ENCODE peak calls at places on chromosomes 3 and 15, in nine cellular contexts. T is CD8-positive, alpha-beta memory T cell; G is SJSA1; S is OCI-LY7; R is upper lobe of right lung; A is body of pancreas; B is pancreas; V is BE2C; M is esophagus squamous epithelium. P is an unnamed sample.

GRCh38 chr15:77042245-77042644 is 28.7 kb downstream of the TSPAN3 start:
- DNase-seq in T (no peak), G (no peak), S (no peak), R (no peak), A (no peak), B (no peak), V (no peak), M (no peak), P (no peak)

GRCh38 chr15:70524470-70524869 is 238.9 kb downstream of the UACA start:
- DNase-seq in T (no peak), G (peak; percentile 8), S (no peak), R (no peak), A (no peak), B (no peak), V (no peak), M (no peak), P (no peak)

GRCh38 chr3:29889230-29889629 is 608.4 kb downstream of the RBMS3 start:
- DNase-seq in T (no peak), G (no peak), S (no peak), R (no peak), A (no peak), B (no peak), V (no peak), M (no peak), P (no peak)

GRCh38 chr3:194315965-194316361 is 35.2 kb downstream of the CPN2 start:
- DNase-seq in T (no peak), G (no peak), S (no peak), R (no peak), A (no peak), B (no peak), V (no peak), M (no peak), P (no peak)

GRCh38 chr3:159458010-159458409 is 530.6 kb upstream of the IL12A start:
- DNase-seq in T (no peak), G (peak; percentile 73), S (no peak), R (no peak), A (no peak), B (no peak), V (no peak), M (no peak), P (peak; percentile 57)

GRCh38 chr3:7504886-7505775 is 644.2 kb downstream of the GRM7 start:
- DNase-seq in T (no peak), G (peak; percentile 69), S (no peak), R (no peak), A (no peak), B (peak; percentile 13), V (no peak), M (no peak), P (peak; percentile 23)

GRCh38 chr3:49017646-49017977 is 768 bp downstream of the DALRD3 start:
- DNase-seq in T (no peak), G (no peak), S (no peak), R (no peak), A (no peak), B (peak; percentile 60), V (no peak), M (no peak), P (no peak)

GRCh38 chr3:134797080-134797801 is 2.2 kb downstream of the EPHB1 start:
- DNase-seq in T (no peak), G (no peak), S (no peak), R (no peak), A (no peak), B (no peak), V (no peak), M (no peak), P (no peak)

GRCh38 chr15:75233504-75234190 is 24.5 kb upstream of the GOLGA6C start:
- DNase-seq in T (no peak), G (no peak), S (no peak), R (peak; percentile 60), A (no peak), B (no peak), V (no peak), M (no peak), P (no peak)

GRCh38 chr3:173690542-173690941 is 293.0 kb downstream of the NLGN1 start:
- DNase-seq in T (no peak), G (no peak), S (no peak), R (no peak), A (no peak), B (no peak), V (no peak), M (no peak), P (no peak)

GRCh38 chr3:187017511-187018230 is 87.3 kb downstream of the ST6GAL1 start:
- DNase-seq in T (no peak), G (no peak), S (no peak), R (no peak), A (no peak), B (no peak), V (no peak), M (no peak), P (no peak)

GRCh38 chr3:25259871-25260270 is 168.2 kb upstream of the RARB start:
- DNase-seq in T (no peak), G (peak; percentile 77), S (no peak), R (no peak), A (no peak), B (no peak), V (no peak), M (no peak), P (no peak)

GRCh38 chr15:67109141-67110034 is 44.0 kb downstream of the SMAD3 start:
- DNase-seq in T (no peak), G (peak; percentile 96), S (peak; percentile 77), R (peak; percentile 76), A (peak; percentile 59), B (peak; percentile 46), V (no peak), M (no peak), P (peak; percentile 41)

GRCh38 chr3:190032924-190033323 is 87.8 kb downstream of the P3H2 start:
- DNase-seq in T (no peak), G (no peak), S (no peak), R (no peak), A (no peak), B (no peak), V (no peak), M (no peak), P (no peak)

GRCh38 chr3:113606539-113607218 is 74.3 kb downstream of the SIDT1 start:
- DNase-seq in T (peak; percentile 33), G (no peak), S (peak; percentile 89), R (no peak), A (no peak), B (no peak), V (no peak), M (no peak), P (no peak)

DNA sequence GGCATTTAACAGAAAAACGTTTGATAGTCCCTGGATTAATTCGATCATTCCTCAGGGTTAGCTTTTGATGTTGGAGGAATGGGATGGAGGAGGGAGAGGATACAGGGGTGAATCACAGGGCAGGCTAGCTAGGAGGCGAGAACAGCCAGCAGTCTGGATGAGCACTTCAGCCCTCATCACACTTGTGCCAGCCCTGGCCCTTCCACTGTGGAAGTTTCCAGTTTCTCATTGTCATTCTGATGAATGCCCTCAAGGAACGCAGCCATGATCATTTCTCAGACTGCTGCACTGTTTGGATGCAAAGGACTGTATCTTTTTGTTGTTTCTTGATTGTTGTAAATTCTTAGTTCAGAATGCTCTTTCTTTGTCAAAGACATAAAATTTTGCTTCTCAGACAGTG is 120.9 kb downstream of the PDCD6IP start:
- DNase-seq in T (no peak), G (no peak), S (no peak), R (no peak), A (no peak), B (no peak), V (no peak), M (no peak), P (no peak)
- H3K4me1 ChIP-seq in T (no peaks in the 10 kb centered on the region), G (no peaks in the 10 kb centered on the region), S (no peaks in the 10 kb centered on the region), R (no peaks in the 10 kb centered on the region), A (no peaks in the 10 kb centered on the region), B (no peaks in the 10 kb centered on the region), V (no peaks in the 10 kb centered on the region), M (no peaks in the 10 kb centered on the region), P (no peaks in the 10 kb centered on the region)

GRCh38 chr3:45126730-45127129 is 19.4 kb downstream of the CDCP1 start:
- DNase-seq in T (no peak), G (no peak), S (no peak), R (no peak), A (no peak), B (no peak), V (no peak), M (no peak), P (no peak)
- H3K4me1 ChIP-seq in T (no peaks in the 10 kb centered on the region), G (peaks cover 32% of the 10 kb centered on the region), S (no peaks in the 10 kb centered on the region), R (no peaks in the 10 kb centered on the region), A (peaks cover 39% of the 10 kb centered on the region), B (no peaks in the 10 kb centered on the region), V (no peaks in the 10 kb centered on the region), M (peaks cover 47% of the 10 kb centered on the region), P (no peaks in the 10 kb centered on the region)

GRCh38 chr15:101391431-101391830 is 96.4 kb upstream of the SNRPA1 start:
- DNase-seq in T (no peak), G (no peak), S (no peak), R (no peak), A (no peak), B (no peak), V (no peak), M (no peak), P (no peak)

GRCh38 chr15:101391981-101392566 is 97.0 kb upstream of the SNRPA1 start:
- DNase-seq in T (no peak), G (no peak), S (no peak), R (no peak), A (no peak), B (no peak), V (no peak), M (no peak), P (no peak)

GRCh38 chr15:101394056-101394630 is 95.4 kb downstream of the PCSK6 start:
- DNase-seq in T (no peak), G (no peak), S (no peak), R (no peak), A (no peak), B (no peak), V (no peak), M (no peak), P (no peak)

GRCh38 chr15:101394654-101395053 is 94.9 kb downstream of the PCSK6 start:
- DNase-seq in T (no peak), G (no peak), S (no peak), R (no peak), A (no peak), B (no peak), V (no peak), M (no peak), P (no peak)

GRCh38 chr15:101393172-101393571 is 96.3 kb downstream of the PCSK6 start:
- DNase-seq in T (no peak), G (no peak), S (no peak), R (peak; percentile 56), A (no peak), B (no peak), V (no peak), M (no peak), P (no peak)
- H3K4me1 ChIP-seq in T (no peaks in the 10 kb centered on the region), G (peaks cover 19% of the 10 kb centered on the region), S (no peaks in the 10 kb centered on the region), R (no peaks in the 10 kb centered on the region), A (no peaks in the 10 kb centered on the region), B (no peaks in the 10 kb centered on the region), V (no peaks in the 10 kb centered on the region), M (no peaks in the 10 kb centered on the region), P (no peaks in the 10 kb centered on the region)

DNA sequence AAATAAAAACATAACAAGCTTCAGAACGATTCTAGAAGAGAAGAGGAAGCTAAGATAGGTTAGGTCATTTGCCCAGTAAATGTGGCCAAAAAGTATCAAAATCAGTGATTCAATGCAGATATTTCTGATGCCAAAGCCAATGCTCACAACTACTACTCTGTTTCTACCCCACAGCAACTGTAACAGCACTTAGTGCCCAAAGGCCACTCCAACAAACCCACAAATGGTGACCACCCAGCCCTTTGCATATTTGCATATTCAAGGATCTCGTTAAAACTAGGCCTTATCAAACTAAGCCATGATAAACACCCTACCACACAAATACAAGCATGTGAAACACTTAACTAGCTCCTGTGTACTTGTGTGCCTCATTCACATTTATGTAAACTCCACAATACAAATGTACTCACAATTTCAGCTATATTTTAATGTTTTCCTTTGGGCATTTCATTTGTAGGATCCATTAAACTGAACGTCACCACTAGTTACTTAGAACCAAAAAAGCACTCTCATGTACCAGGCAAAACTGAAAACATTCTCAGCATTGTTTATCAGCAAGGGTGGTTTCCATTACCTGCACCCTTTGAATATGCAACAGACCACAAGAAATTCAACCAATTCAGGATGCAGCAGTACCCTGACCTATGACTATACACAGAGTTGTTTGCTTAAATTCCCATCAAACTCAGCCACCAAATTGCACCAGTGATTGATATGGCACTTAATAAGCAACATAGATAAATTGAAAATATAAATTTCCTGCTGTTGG is 111.3 kb upstream of the STT3B start:
- DNase-seq in T (no peak), G (no peak), S (no peak), R (no peak), A (no peak), B (no peak), V (no peak), M (no peak), P (no peak)
- H3K4me1 ChIP-seq in T (no peaks in the 10 kb centered on the region), G (no peaks in the 10 kb centered on the region), S (no peaks in the 10 kb centered on the region), R (no peaks in the 10 kb centered on the region), A (no peaks in the 10 kb centered on the region), B (no peaks in the 10 kb centered on the region), V (no peaks in the 10 kb centered on the region), M (no peaks in the 10 kb centered on the region), P (no peaks in the 10 kb centered on the region)